ENCODE peak calls at places on chromosomes 2 and 18, in six cellular contexts. H is fibroblast of the aortic adventitia, K is A549, C is fibroblast of mammary gland, X is fibroblast of lung, U is astrocyte. G is an unnamed sample.

GRCh38 chr2:33142874-33143273 is 196.1 kb downstream of the LTBP1 start:
- DNase-seq in X (no peak), C (no peak), U (no peak), K (no peak), H (no peak), G (peak)

GRCh38 chr2:136242100-136242499 is 124.2 kb upstream of the CXCR4 start:
- DNase-seq in K (no peak), H (no peak), U (no peak), X (no peak), C (no peak), G (no peak)

GRCh38 chr2:212114489-212114888 is 424.1 kb downstream of the ERBB4 start:
- DNase-seq in U (no peak), X (no peak), K (no peak), C (no peak), H (no peak), G (no peak)

GRCh38 chr2:135952891-135953290 is 32.5 kb downstream of the DARS1 start:
- DNase-seq in X (peak), H (no peak), K (no peak), U (peak), C (no peak), G (peak)

GRCh38 chr2:238684362-238685326 is 163.2 kb upstream of the TWIST2 start:
- DNase-seq in K (peak), H (peak), U (peak), X (peak), C (peak), G (peak)

GRCh38 chr2:205720451-205720902 is 38.2 kb downstream of the NRP2 start:
- DNase-seq in U (no peak), X (no peak), C (no peak), K (no peak), H (no peak), G (no peak)

GRCh38 chr18:36769172-36769571 is 59.6 kb downstream of the TPGS2 start:
- DNase-seq in H (peak), U (peak), C (peak), X (peak), K (no peak), G (peak)

GRCh38 chr2:201759567-201759966 is 21.2 kb downstream of the ALS2 start:
- DNase-seq in H (no peak), U (no peak), X (no peak), K (no peak), C (no peak), G (no peak)

GRCh38 chr2:231780123-231780908 is 766 bp downstream of the PDE6D start:
- DNase-seq in X (peak), H (peak), C (peak), U (peak), K (no peak), G (no peak)

GRCh38 chr18:9021458-9021857 is 81.0 kb upstream of the NDUFV2 start:
- DNase-seq in C (no peak), H (no peak), X (no peak), K (no peak), U (no peak), G (no peak)

GRCh38 chr2:173185437-173185836 is 109.8 kb downstream of the MAP3K20 start:
- DNase-seq in C (no peak), K (no peak), H (no peak), U (no peak), X (no peak), G (peak)

GRCh38 chr2:42934568-42935258 is 142.3 kb upstream of the HAAO start:
- DNase-seq in U (no peak), X (no peak), H (no peak), K (no peak), C (no peak), G (no peak)

GRCh38 chr2:241852116-241852980 is 6.3 kb downstream of the PDCD1 start:
- DNase-seq in U (no peak), C (no peak), K (no peak), H (no peak), X (no peak), G (no peak)

GRCh38 chr2:99472327-99472960 is 17.4 kb downstream of the REV1 start:
- DNase-seq in X (no peak), U (no peak), H (no peak), K (no peak), C (no peak), G (no peak)

GRCh38 chr2:24924266-24924665 is 4.2 kb upstream of the ADCY3 start:
- DNase-seq in X (no peak), C (no peak), K (no peak), U (no peak), H (no peak), G (no peak)

GRCh38 chr2:239443666-239444567 is 43.1 kb upstream of the HDAC4 start:
- DNase-seq in U (peak), X (peak), C (peak), K (peak), H (peak), G (peak)

GRCh38 chr2:95389256-95390119 is 13.0 kb upstream of the FAHD2A start:
- DNase-seq in U (peak), H (peak), X (peak), C (peak), K (peak), G (peak)

GRCh38 chr2:233679176-233679575 is 2.5 kb upstream of the UGT1A7 start:
- DNase-seq in X (no peak), H (peak), U (no peak), K (no peak), C (no peak), G (peak)

GRCh38 chr18:66867653-66868052 is 263.8 kb upstream of the CDH19 start:
- DNase-seq in C (no peak), H (no peak), K (no peak), U (peak), X (peak), G (peak)

DNA sequence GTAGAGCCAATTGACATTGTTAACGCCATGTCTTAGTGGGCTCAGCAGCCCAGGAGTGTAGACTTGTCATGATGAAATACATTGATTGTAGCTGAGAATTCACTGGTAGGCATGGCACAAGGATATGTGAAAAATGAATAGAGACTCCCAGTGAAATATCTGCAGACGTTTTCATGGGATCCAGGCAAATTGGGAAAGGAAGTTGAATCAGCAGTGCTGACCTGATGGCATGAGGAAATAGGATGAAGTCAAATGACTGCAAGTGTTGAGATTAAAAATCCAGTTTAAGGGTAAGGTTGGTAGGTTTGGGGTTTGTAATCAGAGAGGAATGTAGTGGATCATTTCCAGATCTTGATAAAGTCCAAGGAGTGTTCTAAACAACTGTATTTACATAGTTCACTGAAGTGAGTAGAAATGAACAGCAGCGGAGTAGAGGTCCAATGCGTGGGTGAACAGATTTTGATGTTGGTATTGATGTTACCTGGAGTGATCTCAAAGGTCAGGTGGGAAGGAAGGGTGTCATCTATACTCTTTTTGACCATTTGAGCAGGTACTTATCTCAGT is 24.6 kb downstream of the INSIG2 start:
- DNase-seq in C (peak), K (peak), X (peak), H (peak), U (peak), G (peak)
- TF ChIP-seq CTCF in C (no peak), K (no peak), X (no peak), H (no peak), U (no peak), G (no peak)

DNA sequence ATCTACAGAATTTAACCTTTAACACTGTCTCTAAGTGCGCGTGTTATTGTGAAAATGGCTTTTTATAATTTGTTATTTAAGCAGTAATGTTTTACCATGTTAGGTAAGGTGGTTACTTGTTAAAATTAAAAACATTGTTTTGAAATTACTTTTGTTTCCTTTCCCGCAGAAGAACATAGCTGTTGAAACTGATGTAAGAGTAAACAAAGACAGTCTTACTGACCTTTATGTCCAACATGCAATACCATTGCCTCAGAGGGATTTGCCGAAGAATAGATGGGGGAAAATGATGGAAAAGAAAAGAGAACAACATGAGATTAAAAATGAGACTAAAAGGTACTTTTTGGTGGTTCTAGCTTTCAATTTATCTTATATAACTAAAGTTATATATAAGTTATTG is 2.1 kb downstream of the C2orf49 start:
- DNase-seq in H (no peak), K (no peak), C (no peak), U (no peak), X (no peak), G (no peak)
- H3K4me3 ChIP-seq in H (no peak), K (no peak), C (no peak), U (no peak), X (peak), G (no peak)

GRCh38 chr2:47438084-47438483 is 35.1 kb downstream of the MSH2 start:
- DNase-seq in K (no peak), C (no peak), X (no peak), H (no peak), U (no peak), G (no peak)

DNA sequence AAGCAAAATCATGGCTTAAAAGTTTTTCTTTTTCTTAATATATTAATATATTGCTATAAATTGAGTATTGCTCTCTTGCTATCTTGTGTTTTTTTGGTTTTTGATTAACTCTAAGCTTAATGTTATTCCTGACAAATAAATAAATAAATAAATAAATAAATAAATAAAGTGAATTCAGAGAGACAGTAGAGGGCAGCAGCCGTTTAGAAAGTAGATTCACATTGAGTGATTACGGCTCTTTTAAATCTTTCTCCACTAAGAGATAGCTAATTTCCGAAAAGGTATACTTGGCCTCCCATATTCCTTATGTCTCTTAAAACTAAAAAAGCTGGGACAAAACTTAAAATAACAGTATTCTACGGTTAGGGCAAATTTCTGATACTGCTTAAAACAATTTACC is 34.3 kb downstream of the MSH2 start:
- DNase-seq in H (peak), X (peak), C (peak), U (peak), K (peak), G (peak)
- TF ChIP-seq CTCF in H (peak), X (peak), C (peak), U (peak), K (peak), G (peak)

GRCh38 chr2:142873850-142874287 is 3.6 kb upstream of the KYNU start:
- DNase-seq in H (no peak), X (no peak), K (no peak), C (no peak), U (no peak), G (no peak)

GRCh38 chr2:142870516-142870915 is 6.9 kb upstream of the KYNU start:
- DNase-seq in H (no peak), K (no peak), C (peak), X (no peak), U (no peak), G (peak)

GRCh38 chr2:142869461-142870106 is 7.9 kb upstream of the KYNU start:
- DNase-seq in X (no peak), H (no peak), C (no peak), U (no peak), K (no peak), G (no peak)

GRCh38 chr2:142872900-142873724 is 4.4 kb upstream of the KYNU start:
- DNase-seq in C (peak), K (no peak), U (peak), H (peak), X (peak), G (peak)

DNA sequence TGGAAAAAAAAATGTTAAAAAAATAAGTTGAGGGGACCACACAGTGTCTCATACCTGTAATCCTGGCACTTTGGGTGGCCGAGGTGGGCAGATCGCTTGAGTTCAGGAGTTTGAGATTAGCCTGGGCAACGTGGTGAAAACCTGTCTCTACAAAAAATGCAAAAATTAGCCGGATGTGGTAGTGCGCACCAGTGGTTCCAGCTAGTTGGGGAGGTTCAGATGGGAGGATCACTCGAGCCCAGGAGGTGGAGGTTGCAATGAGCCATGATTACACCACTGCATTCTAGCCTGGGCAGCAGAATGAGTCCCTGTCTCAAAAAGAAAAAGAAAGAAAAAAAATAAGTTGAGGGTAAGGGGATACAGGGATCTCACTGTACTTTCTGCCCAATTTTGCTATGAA is 6.1 kb upstream of the KYNU start:
- DNase-seq in K (no peak), H (no peak), C (no peak), X (no peak), U (no peak), G (no peak)
- H3K4me3 ChIP-seq in K (no peak), H (no peak), C (no peak), X (no peak), U (no peak), G (no peak)

DNA sequence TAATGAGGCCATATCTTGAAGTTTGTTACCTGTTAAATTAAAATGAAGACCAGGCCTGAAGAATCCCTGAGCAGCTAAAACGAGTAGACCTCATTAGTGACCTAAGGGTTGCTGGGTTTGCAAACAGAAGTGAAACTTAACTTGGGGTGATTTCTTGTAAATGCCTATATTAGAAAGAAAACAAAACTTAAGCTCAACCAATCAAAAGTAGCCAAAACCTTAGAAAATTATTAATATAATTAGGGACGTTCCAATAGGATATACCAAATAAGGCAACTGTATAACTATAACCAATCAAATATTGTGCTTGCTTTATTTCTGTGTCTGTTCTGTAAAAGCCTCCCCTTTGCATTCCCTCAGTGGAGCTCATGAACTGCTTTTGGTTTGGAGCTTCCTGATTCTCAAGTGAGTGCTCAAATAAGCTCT is 137.9 kb upstream of the VRK2 start:
- DNase-seq in C (no peak), U (no peak), X (no peak), K (no peak), H (no peak), G (no peak)
- TF ChIP-seq CTCF in C (no peak), U (no peak), X (no peak), K (no peak), H (no peak), G (no peak)

GRCh38 chr2:203149194-203149593 is 89.6 kb upstream of the CYP20A1 start:
- DNase-seq in K (no peak), C (no peak), X (no peak), U (no peak), H (no peak), G (no peak)
- H3K4me3 ChIP-seq in K (no peak), C (no peak), X (no peak), U (no peak), H (no peak), G (no peak)

GRCh38 chr2:46327627-46328026 is 30.4 kb downstream of the EPAS1 start:
- DNase-seq in K (no peak), H (no peak), C (no peak), X (no peak), U (no peak), G (no peak)
- TF ChIP-seq CTCF in K (peak), H (no peak), C (peak), X (no peak), U (no peak), G (peak)

GRCh38 chr2:58428286-58428552 is 187.1 kb upstream of the FANCL start:
- DNase-seq in X (peak), H (no peak), U (no peak), K (peak), C (peak), G (no peak)
- H3K4me3 ChIP-seq in X (peak), H (peak), U (peak), K (peak), C (peak), G (peak)

GRCh38 chr2:36358317-36358659 is 2.7 kb downstream of the CRIM1 start:
- DNase-seq in K (no peak), X (peak), C (peak), U (peak), H (peak), G (peak)

GRCh38 chr2:36360834-36361233 is 5.3 kb downstream of the CRIM1 start:
- DNase-seq in K (no peak), U (no peak), H (no peak), X (no peak), C (no peak), G (no peak)

GRCh38 chr2:36360063-36360462 is 4.5 kb downstream of the CRIM1 start:
- DNase-seq in U (no peak), H (no peak), C (no peak), X (no peak), K (no peak), G (peak)

GRCh38 chr2:36357506-36358316 is 2.1 kb downstream of the CRIM1 start:
- DNase-seq in K (peak), H (peak), X (peak), C (peak), U (peak), G (peak)

GRCh38 chr2:36359006-36359580 is 3.5 kb downstream of the CRIM1 start:
- DNase-seq in H (peak), X (no peak), K (no peak), U (no peak), C (peak), G (peak)
- TF ChIP-seq CTCF in H (peak), X (no peak), K (peak), U (peak), C (peak), G (peak)